ENCODE peak calls at places on chromosomes 16 and 17, in nine cellular contexts. T is MM.1S; K is heart left ventricle; V is uterus; Y is CD8-positive, alpha-beta T cell; G is upper lobe of left lung; C is stomach; D is left ventricle myocardium inferior; H is hepatocyte. Q is an unnamed sample. For H3K9me3, the result is how much of the 10 kb centered on the place peaks cover.

GRCh38 chr16:66446737-66447136 is 19.6 kb downstream of the BEAN1 start:
- DNase-seq in T (no peak), K (no peak), V (no peak), Y (no peak), G (no peak), C (no peak), D (no peak), H (no peak), Q (peak)

GRCh38 chr16:67499159-67499558 is 15.8 kb upstream of the AGRP start:
- DNase-seq in T (no peak), K (peak), V (peak), Y (no peak), G (no peak), C (no peak), D (peak), H (no peak), Q (no peak)

GRCh38 chr17:76063880-76064546 is 8.3 kb downstream of the SRP68 start:
- DNase-seq in T (no peak), K (no peak), V (no peak), Y (no peak), G (no peak), C (no peak), D (no peak), H (no peak), Q (no peak)

GRCh38 chr17:29291163-29291752 is 2.7 kb downstream of the NUFIP2 start:
- DNase-seq in T (peak), K (no peak), V (no peak), Y (no peak), G (no peak), C (no peak), D (no peak), H (peak), Q (no peak)

GRCh38 chr17:66190738-66191606 is 961 bp downstream of the CEP112 start:
- DNase-seq in T (no peak), K (peak), V (no peak), Y (no peak), G (no peak), C (no peak), D (no peak), H (peak), Q (no peak)

GRCh38 chr17:28760561-28760960 is 16.8 kb downstream of the TRAF4 start:
- DNase-seq in T (no peak), K (no peak), V (no peak), Y (no peak), G (no peak), C (no peak), D (no peak), H (no peak), Q (no peak)

GRCh38 chr16:75732871-75733270 is 6.6 kb upstream of the CPHXL start:
- DNase-seq in T (no peak), K (no peak), V (no peak), Y (no peak), G (no peak), C (no peak), D (no peak), H (no peak), Q (no peak)

GRCh38 chr17:8006836-8007680 is 4.6 kb downstream of the GUCY2D start:
- DNase-seq in T (no peak), K (no peak), V (no peak), Y (no peak), G (no peak), C (no peak), D (no peak), H (no peak), Q (no peak)

GRCh38 chr17:57898487-57899311 is 48.9 kb upstream of the MRPS23 start:
- DNase-seq in T (no peak), K (peak), V (peak), Y (no peak), G (peak), C (peak), D (peak), H (peak), Q (no peak)

GRCh38 chr17:39800540-39800939 is 62.8 kb downstream of the GRB7 start:
- DNase-seq in T (peak), K (no peak), V (no peak), Y (peak), G (no peak), C (no peak), D (no peak), H (no peak), Q (no peak)

GRCh38 chr16:10851512-10851911 is 25.5 kb upstream of the CIITA start:
- DNase-seq in T (no peak), K (no peak), V (no peak), Y (no peak), G (no peak), C (no peak), D (no peak), H (no peak), Q (no peak)

GRCh38 chr17:248337-249235 is 67.1 kb upstream of the DOC2B start:
- DNase-seq in T (no peak), K (peak), V (no peak), Y (no peak), G (no peak), C (no peak), D (peak), H (no peak), Q (no peak)

GRCh38 chr16:317583-317982 is 34.6 kb downstream of the PDIA2 start:
- DNase-seq in T (no peak), K (no peak), V (no peak), Y (no peak), G (no peak), C (no peak), D (no peak), H (no peak), Q (no peak)

GRCh38 chr16:11296706-11297491 is 15.8 kb upstream of the PRM1 start:
- DNase-seq in T (no peak), K (no peak), V (no peak), Y (no peak), G (peak), C (peak), D (no peak), H (peak), Q (no peak)

GRCh38 chr16:53043986-53044571 is 8.6 kb downstream of the CHD9NB start:
- DNase-seq in T (no peak), K (no peak), V (no peak), Y (no peak), G (no peak), C (no peak), D (no peak), H (peak), Q (no peak)

GRCh38 chr16:8716592-8716991 is 42.2 kb downstream of the ABAT start:
- DNase-seq in T (no peak), K (no peak), V (no peak), Y (no peak), G (no peak), C (no peak), D (no peak), H (no peak), Q (no peak)

GRCh38 chr17:60410001-60410400 is 12.3 kb upstream of the CHCT1 start:
- DNase-seq in T (no peak), K (no peak), V (no peak), Y (no peak), G (no peak), C (no peak), D (no peak), H (no peak), Q (no peak)

GRCh38 chr17:51356084-51356410 is 95.7 kb downstream of the UTP18 start:
- DNase-seq in T (no peak), K (no peak), V (no peak), Y (no peak), G (no peak), C (no peak), D (no peak), H (no peak), Q (no peak)

GRCh38 chr17:4566785-4567184 is 6.4 kb upstream of the GGT6 start:
- DNase-seq in T (peak), K (peak), V (peak), Y (no peak), G (no peak), C (peak), D (no peak), H (peak), Q (no peak)

GRCh38 chr16:74153773-74154172 is 142.8 kb upstream of the PSMD7 start:
- DNase-seq in T (no peak), K (no peak), V (no peak), Y (no peak), G (no peak), C (no peak), D (no peak), H (no peak), Q (peak)

GRCh38 chr17:38415250-38416194 is 12.7 kb upstream of the ARHGAP23 start:
- DNase-seq in T (peak), K (no peak), V (no peak), Y (no peak), G (peak), C (no peak), D (no peak), H (peak), Q (no peak)

GRCh38 chr17:54754560-54754959 is 146.1 kb upstream of the TOM1L1 start:
- DNase-seq in T (no peak), K (no peak), V (no peak), Y (no peak), G (no peak), C (no peak), D (no peak), H (no peak), Q (peak)

GRCh38 chr16:3131755-3132377 is 3.0 kb upstream of the ZNF213 start:
- DNase-seq in T (peak), K (no peak), V (no peak), Y (no peak), G (no peak), C (peak), D (no peak), H (peak), Q (peak)

DNA sequence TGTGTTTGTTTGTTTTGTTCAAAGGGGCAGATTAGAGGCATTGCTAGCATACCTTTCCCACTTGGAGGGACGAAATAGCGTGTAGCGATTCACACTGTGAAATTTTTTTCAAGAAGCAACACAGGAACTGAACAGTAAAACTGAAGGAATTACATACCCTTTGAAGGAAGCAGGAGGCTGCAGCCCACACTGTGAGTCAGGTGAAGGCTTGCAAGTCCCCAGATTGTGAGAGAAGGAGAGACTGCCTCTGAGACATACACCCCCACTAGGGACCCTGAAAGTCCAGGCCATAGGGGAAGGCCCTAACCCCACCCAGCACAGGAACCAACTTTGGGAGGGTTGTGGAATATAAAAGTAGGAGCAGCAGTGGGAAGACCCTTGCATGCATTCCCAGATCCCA is 69.6 kb upstream of the HS3ST3A1 start:
- DNase-seq in T (no peak), K (no peak), V (no peak), Y (no peak), G (no peak), C (no peak), D (no peak), H (no peak), Q (no peak)
- H3K4me3 ChIP-seq in T (no peak), K (no peak), V (no peak), Y (no peak), G (no peak), C (no peak), D (no peak), H (no peak), Q (no peak)

GRCh38 chr17:43351686-43352085 is 47.1 kb upstream of the ARL4D start:
- DNase-seq in T (no peak), K (no peak), V (no peak), Y (no peak), G (no peak), C (no peak), D (no peak), H (no peak), Q (no peak)

GRCh38 chr17:43350888-43351361 is 47.9 kb upstream of the ARL4D start:
- DNase-seq in T (no peak), K (no peak), V (no peak), Y (no peak), G (no peak), C (no peak), D (no peak), H (no peak), Q (no peak)

GRCh38 chr17:43353364-43353763 is 45.4 kb upstream of the ARL4D start:
- DNase-seq in T (no peak), K (no peak), V (no peak), Y (no peak), G (no peak), C (no peak), D (no peak), H (no peak), Q (no peak)

GRCh38 chr17:43349142-43349541 is 49.7 kb upstream of the ARL4D start:
- DNase-seq in T (no peak), K (no peak), V (no peak), Y (no peak), G (no peak), C (no peak), D (no peak), H (no peak), Q (no peak)

GRCh38 chr17:43352579-43352978 is 46.2 kb upstream of the ARL4D start:
- DNase-seq in T (no peak), K (no peak), V (no peak), Y (no peak), G (no peak), C (no peak), D (no peak), H (no peak), Q (no peak)
- H3K9me3 ChIP-seq in T (under half), K (under half), V (under half), Y (under half), G (under half), C (under half), D (under half), H (under half), Q (under half)

GRCh38 chr16:48622456-48623303 is 12.7 kb upstream of the N4BP1 start:
- DNase-seq in T (no peak), K (no peak), V (no peak), Y (no peak), G (peak), C (peak), D (no peak), H (no peak), Q (no peak)
- H3K4me3 ChIP-seq in T (peak), K (peak), V (no peak), Y (peak), G (peak), C (peak), D (peak), H (peak), Q (peak)

DNA sequence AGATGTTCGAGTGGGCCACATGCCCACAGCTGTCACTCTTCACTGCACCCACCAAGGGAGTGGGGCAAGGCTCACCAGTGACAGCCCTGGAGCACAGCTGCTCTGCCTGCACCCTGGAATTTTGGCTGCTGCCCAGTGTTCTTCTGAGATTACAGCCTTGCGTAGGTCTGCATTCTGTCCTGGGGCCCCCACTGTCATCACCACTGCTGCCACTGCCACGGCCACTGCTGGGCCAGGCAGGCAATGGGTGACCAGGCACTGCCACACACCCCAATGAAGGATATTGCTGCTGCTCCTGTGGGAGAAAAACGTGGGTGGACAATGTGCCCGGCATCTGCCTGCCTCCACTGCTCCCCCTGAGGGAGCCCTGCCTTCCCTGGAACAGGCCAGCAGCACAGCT is 1717.0 kb downstream of the TP53TG3F start:
- DNase-seq in T (no peak), K (peak), V (no peak), Y (no peak), G (no peak), C (no peak), D (peak), H (no peak), Q (no peak)
- H3K9me3 ChIP-seq in T (under half), K (under half), V (under half), Y (under half), G (under half), C (under half), D (under half), H (under half), Q (under half)

GRCh38 chr16:59400830-59401229 is 666.7 kb upstream of the GOT2 start:
- DNase-seq in T (no peak), K (no peak), V (no peak), Y (no peak), G (no peak), C (no peak), D (no peak), H (no peak), Q (no peak)
- H3K4me3 ChIP-seq in T (no peak), K (no peak), V (no peak), Y (no peak), G (no peak), C (no peak), D (no peak), H (no peak), Q (no peak)

GRCh38 chr17:83069571-83069906 is 9.9 kb upstream of the METRNL start:
- DNase-seq in T (no peak), K (no peak), V (no peak), Y (no peak), G (no peak), C (no peak), D (no peak), H (no peak), Q (no peak)
- H3K9me3 ChIP-seq in T (under half), K (under half), V (under half), Y (under half), G (under half), C (under half), D (under half), H (under half), Q (under half)

GRCh38 chr16:85571813-85572619 is 41.1 kb upstream of the GSE1 start:
- DNase-seq in T (peak), K (no peak), V (no peak), Y (no peak), G (peak), C (no peak), D (no peak), H (no peak), Q (no peak)
- H3K4me3 ChIP-seq in T (no peak), K (no peak), V (no peak), Y (no peak), G (no peak), C (no peak), D (no peak), H (no peak), Q (no peak)

Q was measured in right lobe of liver.